ENCODE peak calls at places on chromosomes 1 and 21, in seven cellular contexts. Z is IMR-90; X is Right ventricle myocardium superior; E is pancreas; F is left colon; S is activated CD4-positive, alpha-beta T cell treated with anti-CD3 and anti-CD28 coated beads for 36 hours; V is activated naive CD8-positive, alpha-beta T cell treated with anti-CD3 and anti-CD28 coated beads, Interleukin-2, amount 10 ng/mL, durations not matched to agents 7 days and 5 days. U is an unnamed sample.
A peak's percentile ranks its signal among the peaks of the same experiment; 100 is the strongest.

GRCh38 chr1:193185861-193186714 is at the start of gene B3GALT2:
- ATAC-seq in X (peak; percentile 75), E (peak; percentile 52), V (peak; percentile 60), S (peak; percentile 80), F (peak; percentile 65), Z (peak; percentile 53), U (peak; percentile 84)

GRCh38 chr1:203545032-203545816 is 51.3 kb downstream of the OPTC start:
- ATAC-seq in F (no peak), Z (no peak), V (no peak), E (no peak), S (no peak), X (no peak), U (no peak)

GRCh38 chr1:230147253-230148193 is 80.5 kb downstream of the GALNT2 start:
- ATAC-seq in F (no peak), Z (peak; percentile 38), V (no peak), S (no peak), E (peak; percentile 30), X (peak; percentile 16), U (no peak)

GRCh38 chr21:42089093-42089631 is 18.0 kb downstream of the UMODL1 start:
- ATAC-seq in F (peak; percentile 66), S (peak; percentile 82), Z (no peak), X (no peak), E (no peak), V (peak; percentile 65), U (no peak)

GRCh38 chr1:16072616-16073484 is 601 bp downstream of the FAM131C start:
- ATAC-seq in E (no peak), V (peak; percentile 13), Z (peak; percentile 13), X (no peak), F (peak; percentile 14), S (peak; percentile 17), U (peak; percentile 2)

GRCh38 chr1:172322219-172323061 is 98.0 kb upstream of the C1orf105 start:
- ATAC-seq in S (no peak), X (peak; percentile 90), V (no peak), F (no peak), Z (peak; percentile 79), E (peak; percentile 94), U (no peak)

GRCh38 chr1:56922070-56922469 is 43.7 kb downstream of the C8B start:
- ATAC-seq in Z (no peak), X (no peak), E (no peak), S (no peak), F (no peak), V (no peak), U (no peak)

GRCh38 chr1:20185834-20186782 is at the start of the genes PLA2G2C and UBXN10:
- ATAC-seq in E (peak; percentile 79), X (peak; percentile 79), F (peak; percentile 72), Z (no peak), S (peak; percentile 70), V (peak; percentile 43), U (peak; percentile 59)

GRCh38 chr1:20367626-20368025 is 77.0 kb downstream of the VWA5B1 start:
- ATAC-seq in S (no peak), F (peak; percentile 45), E (no peak), X (peak; percentile 34), Z (no peak), V (no peak), U (no peak)

GRCh38 chr1:47679301-47679751 is 241.5 kb downstream of the FOXD2 start:
- ATAC-seq in E (no peak), X (peak; percentile 25), V (no peak), F (no peak), Z (no peak), S (no peak), U (no peak)

GRCh38 chr1:204465469-204466415 is 28.9 kb downstream of the PIK3C2B start:
- ATAC-seq in F (no peak), V (no peak), X (peak; percentile 55), S (no peak), Z (no peak), E (peak; percentile 24), U (no peak)

GRCh38 chr21:31283025-31283424 is 61.0 kb downstream of the TIAM1 start:
- ATAC-seq in E (no peak), S (peak; percentile 79), F (peak; percentile 82), X (no peak), V (peak; percentile 65), Z (no peak), U (peak; percentile 64)

GRCh38 chr21:34795152-34796141 is 126.7 kb downstream of the CLIC6 start:
- ATAC-seq in X (peak; percentile 62), E (peak; percentile 76), Z (peak; percentile 69), S (no peak), V (no peak), F (peak; percentile 77), U (no peak)

GRCh38 chr1:212450331-212450881 is 17.7 kb downstream of the NENF start:
- ATAC-seq in Z (no peak), X (peak; percentile 42), E (no peak), F (no peak), S (no peak), V (no peak), U (no peak)

GRCh38 chr1:198590454-198590853 is 48.4 kb upstream of the PTPRC start:
- ATAC-seq in F (no peak), Z (no peak), X (no peak), V (no peak), E (no peak), S (no peak), U (no peak)

GRCh38 chr1:177023710-177024109 is 140.8 kb downstream of the ASTN1 start:
- ATAC-seq in V (no peak), X (no peak), F (no peak), S (no peak), E (no peak), Z (no peak), U (no peak)

GRCh38 chr1:55164906-55165305 is 50.3 kb downstream of the USP24 start:
- ATAC-seq in E (no peak), S (peak; percentile 87), Z (no peak), V (no peak), X (no peak), F (no peak), U (peak; percentile 88)

GRCh38 chr21:35968564-35968963 is 91.8 kb downstream of the SETD4 start:
- ATAC-seq in V (no peak), S (no peak), Z (no peak), F (no peak), E (no peak), X (no peak), U (no peak)

GRCh38 chr1:51624851-51625250 is 8.0 kb downstream of the OSBPL9 start:
- ATAC-seq in Z (peak; percentile 78), S (no peak), E (no peak), V (no peak), F (no peak), X (no peak), U (no peak)

GRCh38 chr21:15211491-15212133 is 146.8 kb upstream of the NRIP1 start:
- ATAC-seq in S (no peak), E (no peak), F (no peak), X (no peak), Z (no peak), V (no peak), U (no peak)

GRCh38 chr1:204961765-204962419 is 81.1 kb upstream of the CNTN2 start:
- ATAC-seq in V (no peak), E (peak; percentile 38), Z (no peak), S (no peak), F (no peak), X (peak; percentile 19), U (no peak)

U was measured in activated T-helper 17 cell treated with anti-CD3 and anti-CD28 coated beads, Interleukin-2, amount 50 U/mL, for 72 hours.